ENCODE peak calls at places on chromosomes 12 and 14, in four cellular contexts. Q is SK-N-SH, X is WTC11, K is GM12878. T is an unnamed sample.

GRCh38 chr12:122721057-122721545 is 4.5 kb upstream of the HCAR3 start:
- DNase-seq in K (peak), Q (no peak), X (no peak), T (no peak)

GRCh38 chr14:99531221-99532096 is 50.2 kb downstream of the CCNK start:
- DNase-seq in X (no peak), K (no peak), Q (no peak), T (no peak)

GRCh38 chr14:32711103-32711680 is 227.5 kb upstream of the NPAS3 start:
- DNase-seq in Q (peak), K (no peak), X (no peak), T (peak)

GRCh38 chr12:52361553-52361952 is 5.7 kb downstream of the KRT85 start:
- DNase-seq in X (no peak), Q (no peak), K (no peak), T (no peak)

GRCh38 chr14:61547186-61548121 is 147.9 kb upstream of the HIF1A start:
- DNase-seq in X (no peak), Q (no peak), K (no peak), T (no peak)

GRCh38 chr12:124036117-124037109 is 63.4 kb downstream of the ZNF664 start:
- DNase-seq in K (peak), X (no peak), Q (peak), T (peak)

GRCh38 chr12:57629897-57630471 is 3.0 kb downstream of the B4GALNT1 start:
- DNase-seq in X (no peak), K (no peak), Q (peak), T (no peak)

GRCh38 chr14:61287196-61287595 is 6.1 kb upstream of the TMEM30B start:
- DNase-seq in K (no peak), X (no peak), Q (no peak), T (no peak)

GRCh38 chr12:28611115-28611435 is 420.8 kb downstream of the CCDC91 start:
- DNase-seq in Q (no peak), X (no peak), K (no peak), T (no peak)

GRCh38 chr12:47207829-47208248 is 128.1 kb upstream of the AMIGO2 start:
- DNase-seq in K (peak), Q (no peak), X (no peak), T (no peak)

GRCh38 chr12:111887916-111888745 is 46.1 kb downstream of the MAPKAPK5 start:
- DNase-seq in Q (no peak), K (no peak), X (no peak), T (no peak)

GRCh38 chr12:3172124-3173007 is 95.2 kb downstream of the TSPAN9 start:
- DNase-seq in Q (peak), X (no peak), K (no peak), T (no peak)

GRCh38 chr12:100951756-100952155 is 157.2 kb downstream of the ANO4 start:
- DNase-seq in X (no peak), Q (no peak), K (no peak), T (no peak)

GRCh38 chr14:103748539-103748867 is 32.9 kb downstream of the ZFYVE21 start:
- DNase-seq in K (no peak), Q (no peak), X (no peak), T (no peak)

GRCh38 chr12:3885179-3886094 is 12.2 kb upstream of the PARP11 start:
- DNase-seq in Q (peak), X (no peak), K (no peak), T (peak)

GRCh38 chr12:3038931-3039510 is 38.2 kb upstream of the TSPAN9 start:
- DNase-seq in K (no peak), X (no peak), Q (no peak), T (no peak)

GRCh38 chr14:51521764-51522163 is 129.9 kb upstream of the FRMD6 start:
- DNase-seq in Q (no peak), K (no peak), X (no peak), T (no peak)

GRCh38 chr14:56378046-56378445 is 201.6 kb upstream of the TMEM260 start:
- DNase-seq in X (no peak), Q (no peak), K (no peak), T (no peak)

GRCh38 chr12:92769124-92769901 is 66.5 kb downstream of the PLEKHG7 start:
- DNase-seq in X (no peak), Q (no peak), K (no peak), T (no peak)

GRCh38 chr14:55449116-55449515 is 8.7 kb upstream of the TBPL2 start:
- DNase-seq in Q (no peak), X (no peak), K (no peak), T (no peak)

GRCh38 chr12:65882504-65882903 is 58.2 kb downstream of the HMGA2 start:
- DNase-seq in K (no peak), Q (no peak), X (no peak), T (no peak)

GRCh38 chr14:71474291-71474690 is 457.9 kb upstream of the RGS6 start:
- DNase-seq in K (no peak), Q (peak), X (no peak), T (no peak)

GRCh38 chr14:91277546-91278382 is 33.3 kb upstream of the GPR68 start:
- DNase-seq in K (no peak), Q (no peak), X (no peak), T (no peak)

GRCh38 chr12:79058342-79058741 is 193.8 kb downstream of the SYT1 start:
- DNase-seq in Q (no peak), K (no peak), X (no peak), T (no peak)

GRCh38 chr14:48035836-48036235 is 360.4 kb upstream of the MDGA2 start:
- DNase-seq in K (no peak), Q (no peak), X (peak), T (no peak)

GRCh38 chr12:105741786-105742566 is 396.8 kb downstream of the NUAK1 start:
- DNase-seq in K (no peak), Q (no peak), X (no peak), T (no peak)

GRCh38 chr14:96038558-96038919 is 623 bp upstream of the C14orf132 start:
- DNase-seq in Q (no peak), X (no peak), K (no peak), T (no peak)

GRCh38 chr12:52022841-52023181 is 16.1 kb downstream of the TAMALIN start:
- DNase-seq in X (peak), K (no peak), Q (peak), T (peak)

GRCh38 chr12:51318846-51319570 is 5.0 kb downstream of the BIN2 start:
- DNase-seq in K (peak), Q (no peak), X (no peak), T (no peak)

GRCh38 chr12:124032265-124032886 is 59.4 kb downstream of the ZNF664 start:
- DNase-seq in Q (peak), X (peak), K (no peak), T (peak)

GRCh38 chr12:69840727-69841126 is 15.7 kb downstream of the MYRFL start:
- DNase-seq in K (no peak), X (no peak), Q (no peak), T (no peak)

GRCh38 chr12:4962539-4963486 is 53.1 kb downstream of the KCNA1 start:
- DNase-seq in X (no peak), K (no peak), Q (no peak), T (no peak)

GRCh38 chr14:45426685-45427282 is 173.8 kb upstream of the MIS18BP1 start:
- DNase-seq in K (peak), Q (peak), X (no peak), T (peak)

GRCh38 chr14:87055007-87055406 is 938.0 kb downstream of the GALC start:
- DNase-seq in X (no peak), K (no peak), Q (no peak), T (no peak)

GRCh38 chr14:29603721-29604120 is 323.9 kb downstream of the PRKD1 start:
- DNase-seq in X (no peak), Q (no peak), K (no peak), T (no peak)

GRCh38 chr14:34214961-34215360 is 247.1 kb downstream of the SPTSSA start:
- DNase-seq in K (no peak), Q (no peak), X (no peak), T (no peak)

DNA sequence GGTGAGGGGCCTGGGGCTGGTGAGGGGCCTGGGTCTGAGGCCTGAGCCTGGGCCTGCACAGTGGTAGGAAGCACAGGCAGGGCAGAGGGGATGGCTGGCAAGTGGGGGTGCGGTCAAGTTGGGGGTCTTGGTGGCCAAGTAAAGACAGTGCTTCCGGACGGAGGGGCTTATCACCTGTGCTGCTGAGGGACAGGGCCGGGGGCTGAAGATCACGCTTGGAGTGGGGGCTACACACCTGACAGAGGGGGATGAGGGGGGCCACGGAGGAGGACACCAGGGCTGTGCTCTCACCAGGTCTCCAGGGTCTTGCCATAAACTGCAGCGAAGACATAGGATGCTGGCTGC is 12.2 kb downstream of the TEDC1 start:
- DNase-seq in Q (peak), K (no peak), X (no peak), T (no peak)
- TF ChIP-seq USF1 in Q (no peak), K (no peak), X (no peak), T (no peak)

GRCh38 chr14:85762523-85762922 is 232.6 kb downstream of the FLRT2 start:
- DNase-seq in X (no peak), K (no peak), Q (no peak), T (no peak)

GRCh38 chr14:85764809-85765208 is 234.9 kb downstream of the FLRT2 start:
- DNase-seq in K (no peak), Q (no peak), X (no peak), T (no peak)

DNA sequence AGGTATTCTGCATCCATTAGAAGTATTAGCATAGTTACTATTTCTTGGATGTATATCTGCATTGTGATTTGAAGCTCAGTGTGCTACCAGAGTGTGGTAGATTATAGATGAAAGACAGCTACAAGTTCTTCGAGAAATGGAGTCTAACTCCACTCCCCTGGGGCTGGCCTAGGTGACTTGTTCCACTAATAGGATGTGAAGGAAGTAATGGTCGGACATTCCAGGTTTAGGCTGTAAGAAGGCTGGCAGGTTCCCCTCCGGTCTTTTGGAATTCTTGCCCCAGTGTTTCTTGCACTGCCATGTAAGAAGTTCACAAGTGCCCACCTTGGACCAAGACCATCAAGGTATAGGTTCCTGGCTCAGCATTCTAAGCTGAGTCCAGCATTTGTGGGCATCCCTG is 236.4 kb downstream of the FLRT2 start:
- DNase-seq in K (no peak), Q (no peak), X (no peak), T (no peak)
- TF ChIP-seq USF1 in K (no peak), Q (no peak), X (no peak), T (no peak)

DNA sequence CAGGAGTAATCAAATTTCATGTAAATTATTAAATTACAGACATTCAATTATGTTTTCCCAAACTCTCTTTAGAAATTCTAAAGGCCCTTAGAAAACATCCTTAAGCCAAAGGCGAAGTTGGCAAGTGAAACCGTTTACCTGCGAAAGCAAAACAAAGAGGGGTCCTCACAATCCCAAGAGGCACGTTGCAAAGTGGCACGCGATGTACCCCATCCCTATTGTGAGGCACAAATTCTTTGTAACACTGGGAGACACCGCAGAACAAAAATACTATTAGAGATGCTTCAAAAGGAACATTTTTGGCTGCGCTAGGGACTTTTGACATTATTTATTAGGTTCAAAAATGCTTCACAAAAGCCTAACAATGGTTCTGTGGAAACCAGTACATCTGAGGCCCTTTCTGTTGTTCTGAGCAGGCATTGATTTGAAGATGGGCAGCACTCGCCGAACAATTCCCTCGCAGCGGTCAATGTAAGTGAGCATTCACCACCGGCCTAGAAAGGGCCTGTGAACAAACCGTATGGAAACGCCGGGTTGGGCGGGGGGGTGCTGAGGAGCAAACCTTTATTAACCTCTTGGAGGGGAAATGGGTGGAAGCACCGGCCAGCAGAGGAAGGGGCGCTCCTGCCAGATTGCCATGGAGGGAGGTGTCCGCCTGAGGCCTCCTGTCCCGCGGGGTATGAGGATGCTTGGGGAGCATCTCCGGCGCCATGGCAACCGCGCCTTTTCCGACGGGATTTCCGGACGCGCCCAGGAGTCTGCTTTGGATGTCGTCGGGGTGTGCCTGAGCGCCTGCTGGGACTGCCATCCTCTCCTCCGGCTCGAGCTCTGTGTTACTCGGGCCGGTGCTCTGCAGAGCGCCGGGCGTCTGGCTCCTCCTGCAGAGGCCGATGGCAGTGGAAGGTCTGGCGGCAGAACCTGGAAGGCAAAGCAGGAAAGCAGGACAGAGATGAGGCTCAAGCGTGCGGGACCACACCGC is 193.8 kb downstream of the C12orf42 start:
- DNase-seq in Q (peak), X (peak), K (no peak), T (no peak)
- TF ChIP-seq USF1 in Q (no peak), X (no peak), K (no peak), T (no peak)

DNA sequence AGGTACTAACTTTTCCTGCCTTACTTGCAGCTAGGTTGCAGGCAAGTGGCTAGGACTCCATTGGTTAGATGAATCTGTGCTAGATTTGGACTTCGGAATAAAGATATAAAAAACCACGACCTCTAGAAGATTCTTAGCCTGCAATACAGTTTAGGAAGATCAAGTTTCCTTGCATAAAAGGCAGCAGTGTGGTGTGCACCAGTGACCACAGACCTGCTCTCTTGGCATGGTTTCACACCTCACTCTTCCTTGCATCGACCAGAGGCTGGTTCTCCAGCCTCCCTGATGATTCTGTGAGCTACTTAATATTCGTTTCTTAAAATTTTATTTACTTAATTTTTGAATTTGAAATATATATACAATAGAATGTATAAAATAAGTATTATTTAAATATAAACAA is 9.8 kb downstream of the KLHDC1 start:
- DNase-seq in K (no peak), X (no peak), Q (no peak), T (no peak)
- TF ChIP-seq USF1 in K (no peak), X (no peak), Q (no peak), T (no peak)

GRCh38 chr12:121115530-121115929 is 17.1 kb upstream of the P2RX7 start:
- DNase-seq in X (no peak), K (no peak), Q (no peak), T (no peak)

GRCh38 chr12:121113057-121113456 is 19.6 kb upstream of the P2RX7 start:
- DNase-seq in Q (no peak), K (no peak), X (no peak), T (no peak)

GRCh38 chr12:121114806-121115205 is 17.9 kb upstream of the P2RX7 start:
- DNase-seq in K (no peak), X (no peak), Q (no peak), T (no peak)

GRCh38 chr12:121116318-121117225 is 16.1 kb upstream of the P2RX7 start:
- DNase-seq in X (no peak), Q (no peak), K (no peak), T (no peak)

GRCh38 chr12:121114019-121114639 is 18.5 kb upstream of the P2RX7 start:
- DNase-seq in Q (no peak), K (no peak), X (no peak), T (peak)
- TF ChIP-seq USF1 in Q (no peak), K (no peak), X (no peak), T (no peak)

DNA sequence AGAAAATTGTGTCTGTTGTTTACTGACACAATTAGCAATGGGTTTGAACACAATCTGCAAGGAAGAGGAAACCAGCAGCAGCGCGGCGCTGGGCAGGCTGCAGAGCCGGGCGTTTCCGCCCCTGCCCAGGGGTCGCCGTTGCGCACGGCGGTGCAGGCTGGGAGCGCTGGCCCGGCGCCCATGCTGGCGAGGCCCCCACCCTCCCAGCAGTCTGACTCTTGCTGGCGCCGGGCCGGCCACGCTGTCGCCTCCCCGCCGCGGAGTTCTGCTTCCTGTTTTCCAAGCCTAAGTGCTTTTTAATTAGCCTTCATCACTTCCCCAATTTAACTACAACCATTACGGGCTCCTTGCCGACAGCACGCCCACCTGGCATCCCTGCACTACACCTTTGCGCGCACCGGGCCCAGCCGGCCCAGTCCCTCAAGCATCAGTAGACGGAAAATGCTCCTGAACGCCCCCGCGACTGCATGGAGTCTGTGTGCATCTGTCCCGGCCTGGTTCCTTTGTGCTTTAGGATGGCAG is 212.1 kb downstream of the GXYLT1 start:
- DNase-seq in K (no peak), X (peak), Q (peak), T (peak)
- TF ChIP-seq USF1 in K (no peak), X (no peak), Q (no peak), T (no peak)

DNA sequence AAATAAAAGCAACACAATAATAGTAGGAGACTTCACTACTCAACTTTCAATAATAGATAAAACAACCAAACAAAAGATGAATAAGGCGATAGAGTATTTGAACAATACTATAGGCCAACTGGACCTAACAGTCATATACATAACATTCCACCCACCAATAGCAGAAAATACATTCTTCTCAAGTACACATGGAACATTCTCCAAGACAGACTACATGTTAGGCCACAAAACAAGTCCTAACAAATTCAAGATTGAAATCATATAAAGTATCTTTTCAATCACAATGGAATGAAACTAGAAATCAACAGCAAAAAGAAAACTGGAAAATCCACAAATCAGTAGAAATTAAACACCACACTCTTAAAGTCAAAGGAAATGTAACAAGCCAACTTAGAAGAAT is 28.8 kb downstream of the RAD52 start:
- DNase-seq in Q (no peak), K (no peak), X (no peak), T (no peak)
- TF ChIP-seq USF1 in Q (no peak), K (no peak), X (no peak), T (no peak)